ENCODE peak calls at places on chromosome 12, in eight cellular contexts. O is stimulated activated naive CD4-positive, alpha-beta T cell treated with Interleukin-2 at 50 U/mL for 16 hours; J is GM03348; S is foreskin fibroblast; F is T-helper 2 cell; C is iPS-NIHi11; U is upper lobe of right lung; L is EL. Z is an unnamed sample.
A peak's percentile ranks its signal among the peaks of the same experiment; 100 is the strongest.

GRCh38 chr12:6038160-6038559 is 86.3 kb downstream of the VWF start:
- DNase-seq in S (peak; percentile 34), F (no peak), O (peak; percentile 7), U (no peak), L (peak; percentile 43), C (peak; percentile 83), J (peak; percentile 70), Z (no peak)

GRCh38 chr12:132380646-132381045 is 51.3 kb upstream of the GALNT9 start:
- DNase-seq in F (no peak), S (no peak), O (no peak), C (no peak), J (no peak), U (no peak), L (no peak), Z (no peak)

GRCh38 chr12:56041579-56042429 is at the start of gene RPS26:
- DNase-seq in O (peak; percentile 90), L (peak; percentile 99), S (peak; percentile 100), C (peak; percentile 92), J (peak; percentile 91), F (peak; percentile 90), U (peak; percentile 97), Z (peak; percentile 85)

GRCh38 chr12:53754633-53755261 is 3.0 kb upstream of the CISTR start:
- DNase-seq in U (no peak), O (no peak), F (no peak), J (no peak), C (no peak), L (no peak), S (peak; percentile 41), Z (no peak)

GRCh38 chr12:103868215-103868614 is 27.2 kb upstream of the NT5DC3 start:
- DNase-seq in U (no peak), O (no peak), J (peak; percentile 37), L (no peak), C (no peak), S (no peak), F (no peak), Z (no peak)

GRCh38 chr12:51528852-51529545 is 62.0 kb upstream of the SCN8A start:
- DNase-seq in J (no peak), C (no peak), F (no peak), L (peak; percentile 79), O (no peak), S (no peak), U (no peak), Z (no peak)

GRCh38 chr12:119410396-119410795 is 75.9 kb downstream of the CCDC60 start:
- DNase-seq in L (no peak), C (peak; percentile 32), U (no peak), S (no peak), F (no peak), J (no peak), O (no peak), Z (no peak)

GRCh38 chr12:48092606-48093005 is 13.3 kb downstream of the SENP1 start:
- DNase-seq in F (no peak), J (peak; percentile 24), L (no peak), O (no peak), U (no peak), C (no peak), S (no peak), Z (no peak)

GRCh38 chr12:54217309-54217661 is 28.5 kb upstream of the SMUG1 start:
- DNase-seq in L (no peak), S (no peak), C (no peak), J (no peak), F (no peak), O (no peak), U (no peak), Z (no peak)

GRCh38 chr12:70719672-70720420 is 82.6 kb upstream of the PTPRB start:
- DNase-seq in F (no peak), O (no peak), U (peak; percentile 67), L (peak; percentile 54), J (peak; percentile 78), C (peak; percentile 66), S (peak; percentile 26), Z (no peak)

GRCh38 chr12:1044697-1045096 is 53.7 kb downstream of the ERC1 start:
- DNase-seq in L (peak; percentile 72), O (no peak), U (no peak), J (peak; percentile 67), F (no peak), S (no peak), C (no peak), Z (no peak)

GRCh38 chr12:119328111-119328510 is 6.4 kb upstream of the CCDC60 start:
- DNase-seq in C (peak; percentile 66), S (no peak), J (no peak), U (no peak), F (no peak), O (no peak), L (no peak), Z (no peak)

GRCh38 chr12:116339800-116340371 is 62.4 kb upstream of the MED13L start:
- DNase-seq in S (no peak), L (peak; percentile 21), F (no peak), O (no peak), U (no peak), J (peak; percentile 48), C (no peak), Z (no peak)

GRCh38 chr12:94149781-94150482 is 1.6 kb downstream of the PLXNC1 start:
- DNase-seq in J (no peak), O (no peak), C (peak; percentile 53), L (peak; percentile 31), U (peak; percentile 71), S (no peak), F (no peak), Z (no peak)

GRCh38 chr12:45756666-45757065 is 27.2 kb downstream of the ARID2 start:
- DNase-seq in C (no peak), S (no peak), L (peak; percentile 4), O (no peak), F (no peak), U (no peak), J (no peak), Z (no peak)

GRCh38 chr12:101935769-101936741 is 58.7 kb downstream of the DRAM1 start:
- DNase-seq in U (no peak), S (peak; percentile 91), L (peak; percentile 92), C (no peak), J (peak; percentile 75), F (no peak), O (no peak), Z (no peak)

GRCh38 chr12:46263140-46264017 is 5.5 kb downstream of the SLC38A1 start:
- DNase-seq in L (no peak), U (no peak), C (no peak), F (no peak), S (no peak), O (no peak), J (no peak), Z (no peak)

GRCh38 chr12:122471324-122472226 is 29.2 kb downstream of the ZCCHC8 start:
- DNase-seq in O (no peak), C (peak; percentile 30), S (peak; percentile 55), U (no peak), J (peak; percentile 73), L (peak; percentile 73), F (no peak), Z (no peak)

GRCh38 chr12:131863711-131864396 is 30.6 kb upstream of the ULK1 start:
- DNase-seq in C (peak; percentile 14), O (no peak), U (no peak), S (no peak), J (no peak), F (no peak), L (no peak), Z (no peak)

GRCh38 chr12:114938487-114939210 is 254.7 kb upstream of the TBX3 start:
- DNase-seq in U (no peak), J (no peak), F (no peak), L (no peak), S (no peak), O (no peak), C (no peak), Z (no peak)

GRCh38 chr12:112013601-112014402 is 576 bp downstream of the ERP29 start:
- DNase-seq in J (peak; percentile 65), F (peak; percentile 67), O (peak; percentile 74), S (peak; percentile 72), C (peak; percentile 60), L (peak; percentile 75), U (peak; percentile 87), Z (peak; percentile 46)

GRCh38 chr12:110822821-110823415 is 23.9 kb upstream of the CCDC63 start:
- DNase-seq in F (no peak), O (no peak), J (no peak), C (no peak), S (no peak), L (no peak), U (no peak), Z (no peak)

GRCh38 chr12:105329926-105330282 is 587 bp upstream of the C12orf75 start:
- DNase-seq in U (no peak), O (no peak), S (no peak), F (no peak), L (no peak), C (no peak), J (no peak), Z (no peak)

GRCh38 chr12:120939523-120939922 is 35.4 kb upstream of the SPPL3 start:
- DNase-seq in O (no peak), S (no peak), C (no peak), F (no peak), J (no peak), L (no peak), U (no peak), Z (no peak)